ENCODE peak calls at places on chromosomes 1 and 21, in four cellular contexts. I is NCI-H2081, W is breast epithelium, S is kidney tubule cell. L is an unnamed sample.

GRCh38 chr1:198205021-198205684 is 48.4 kb downstream of the NEK7 start:
- DNase-seq in I (no peak), W (no peak), S (no peak), L (no peak)

GRCh38 chr1:33898933-33899332 is 35.1 kb downstream of the HMGB4 start:
- DNase-seq in I (no peak), W (no peak), S (no peak), L (no peak)

GRCh38 chr21:43854773-43855633 is 10.0 kb upstream of the AGPAT3 start:
- DNase-seq in I (no peak), W (no peak), S (no peak), L (no peak)

GRCh38 chr1:214349008-214349407 is 68.0 kb downstream of the SMYD2 start:
- DNase-seq in I (no peak), W (no peak), S (no peak), L (no peak)

GRCh38 chr1:204059970-204060369 is 12.9 kb upstream of the SOX13 start:
- DNase-seq in I (no peak), W (no peak), S (no peak), L (no peak)

GRCh38 chr1:95312181-95312580 is 78.2 kb downstream of the RWDD3 start:
- DNase-seq in I (no peak), W (no peak), S (no peak), L (no peak)

GRCh38 chr1:232174306-232174705 is 455.6 kb downstream of the SIPA1L2 start:
- DNase-seq in I (no peak), W (no peak), S (no peak), L (no peak)

GRCh38 chr1:4969556-4970129 is 315.2 kb downstream of the AJAP1 start:
- DNase-seq in I (no peak), W (no peak), S (no peak), L (no peak)

GRCh38 chr21:38669186-38669585 is 136.5 kb upstream of the ETS2 start:
- DNase-seq in I (no peak), W (no peak), S (peak), L (no peak)

GRCh38 chr1:11721301-11721700 is 14.6 kb upstream of the AGTRAP start:
- DNase-seq in I (no peak), W (no peak), S (no peak), L (no peak)

GRCh38 chr1:32068891-32069590 is 3.7 kb upstream of the TMEM39B start:
- DNase-seq in I (no peak), W (no peak), S (peak), L (no peak)

GRCh38 chr1:110192541-110192940 is 17.6 kb upstream of the KCNC4 start:
- DNase-seq in I (no peak), W (no peak), S (no peak), L (no peak)

GRCh38 chr1:152906023-152906565 is 2.3 kb upstream of the IVL start:
- DNase-seq in I (no peak), W (no peak), S (peak), L (no peak)

GRCh38 chr1:226643701-226644540 is 95.2 kb downstream of the ITPKB start:
- DNase-seq in I (no peak), W (no peak), S (no peak), L (no peak)

GRCh38 chr1:64623750-64624445 is 121.0 kb upstream of the RAVER2 start:
- DNase-seq in I (no peak), W (no peak), S (peak), L (no peak)

GRCh38 chr1:6423321-6423999 is 1.1 kb upstream of the ESPN start:
- DNase-seq in I (peak), W (peak), S (peak), L (no peak)

L was measured in suprapubic skin.